ENCODE peak calls at places on chromosomes 6 and 20, in four cellular contexts. D is left ventricle myocardium inferior, R is lung, Y is right atrium auricular region. S is an unnamed sample. For H3K36me3 and H3K4me1, the result is how much of the 10 kb centered on the place peaks cover.

GRCh38 chr6:158938811-158939254 is 61.2 kb downstream of the RSPH3 start:
- DNase-seq in D (no peak), R (no peak), Y (no peak), S (peak)

GRCh38 chr6:119273799-119274595 is 75.6 kb downstream of the MAN1A1 start:
- DNase-seq in D (no peak), R (no peak), Y (no peak), S (no peak)

GRCh38 chr6:43211960-43212359 is 17.3 kb downstream of the DNPH1 start:
- DNase-seq in D (no peak), R (no peak), Y (no peak), S (no peak)

GRCh38 chr6:51892750-51893149 is 194.7 kb downstream of the PKHD1 start:
- DNase-seq in D (no peak), R (no peak), Y (no peak), S (no peak)

GRCh38 chr20:62581308-62581707 is 61.0 kb upstream of the SLCO4A1 start:
- DNase-seq in D (no peak), R (no peak), Y (no peak), S (no peak)

GRCh38 chr20:44357020-44357419 is 1.5 kb downstream of the HNF4A start:
- DNase-seq in D (no peak), R (no peak), Y (no peak), S (no peak)

GRCh38 chr6:87154641-87155271 is 609 bp upstream of the ZNF292 start:
- DNase-seq in D (no peak), R (no peak), Y (no peak), S (no peak)

GRCh38 chr6:79240509-79240908 is 6.0 kb upstream of the HMGN3 start:
- DNase-seq in D (no peak), R (no peak), Y (no peak), S (no peak)

GRCh38 chr20:44901972-44902371 is 7.9 kb upstream of the PABPC1L start:
- DNase-seq in D (no peak), R (no peak), Y (no peak), S (no peak)

GRCh38 chr6:29723666-29724588 is 693 bp downstream of the HLA-F start:
- DNase-seq in D (peak), R (peak), Y (no peak), S (peak)

GRCh38 chr6:87759491-87760010 is 57.5 kb upstream of the AKIRIN2 start:
- DNase-seq in D (no peak), R (no peak), Y (no peak), S (no peak)

GRCh38 chr6:45927421-45928234 is 88.0 kb downstream of the CLIC5 start:
- DNase-seq in D (no peak), R (no peak), Y (no peak), S (no peak)

GRCh38 chr20:31790401-31790800 is 28.8 kb upstream of the MYLK2 start:
- DNase-seq in D (no peak), R (no peak), Y (no peak), S (no peak)
- H3K36me3 ChIP-seq in D (under half), R (under half), Y (under half), S (under half)

DNA sequence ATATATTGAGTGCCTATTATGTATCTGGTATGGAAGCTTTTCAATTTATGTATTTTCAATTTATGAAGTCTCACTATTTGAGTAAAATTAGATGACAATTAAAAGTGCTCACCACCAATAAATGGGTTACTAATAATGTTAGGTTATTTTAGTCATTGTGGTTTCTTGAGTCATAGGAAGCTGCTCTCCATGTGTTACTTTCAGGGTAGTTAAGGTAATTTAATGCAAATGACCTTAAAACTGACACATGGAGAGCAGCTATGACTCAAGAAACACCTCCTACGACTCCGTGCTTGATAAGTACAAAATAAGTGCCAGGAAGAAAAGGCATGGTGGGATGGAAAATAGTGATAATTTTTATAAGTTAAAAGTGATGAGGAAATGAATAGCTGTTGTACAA is 16.5 kb upstream of the TINAG start:
- DNase-seq in D (no peak), R (no peak), Y (no peak), S (no peak)
- H3K4me3 ChIP-seq in D (no peak), R (no peak), Y (no peak), S (no peak)

DNA sequence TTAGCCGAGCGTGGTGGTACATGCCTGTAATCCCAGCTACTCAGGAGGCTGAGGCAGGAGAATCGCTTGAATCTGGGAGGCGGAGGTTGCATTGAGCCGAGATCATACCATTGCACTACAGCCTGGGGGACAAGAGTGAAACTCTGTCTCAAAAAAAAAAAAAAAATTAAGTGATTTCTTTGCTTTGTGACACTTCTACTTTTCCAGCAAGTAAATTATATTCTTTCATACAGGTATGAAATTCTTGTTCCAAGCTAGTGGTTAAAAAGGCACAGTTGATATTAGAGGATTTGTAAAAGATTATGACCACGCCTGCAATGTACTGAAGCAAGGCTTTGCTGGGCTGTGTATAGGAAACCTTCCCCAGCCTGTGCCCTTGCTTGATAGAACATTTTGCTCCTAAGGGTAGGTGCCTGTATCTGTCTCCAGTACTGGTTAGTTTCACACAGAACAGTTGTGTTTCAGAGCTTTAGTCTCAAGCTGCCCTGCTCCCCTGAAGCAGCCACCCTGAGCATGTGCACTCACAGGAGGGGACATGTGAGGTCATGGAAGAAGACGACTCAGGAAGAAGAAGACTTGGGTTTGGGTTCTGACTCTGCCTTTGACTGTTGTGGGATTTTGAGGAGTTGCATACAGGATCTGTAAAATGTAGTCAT is 10.2 kb downstream of the PTPN1 start:
- DNase-seq in D (no peak), R (no peak), Y (no peak), S (no peak)
- H3K4me1 ChIP-seq in D (half or more), R (under half), Y (half or more), S (under half)

GRCh38 chr6:107447663-107448216 is 11.6 kb downstream of the PDSS2 start:
- DNase-seq in D (no peak), R (no peak), Y (no peak), S (no peak)
- H3K36me3 ChIP-seq in D (under half), R (under half), Y (under half), S (under half)

DNA sequence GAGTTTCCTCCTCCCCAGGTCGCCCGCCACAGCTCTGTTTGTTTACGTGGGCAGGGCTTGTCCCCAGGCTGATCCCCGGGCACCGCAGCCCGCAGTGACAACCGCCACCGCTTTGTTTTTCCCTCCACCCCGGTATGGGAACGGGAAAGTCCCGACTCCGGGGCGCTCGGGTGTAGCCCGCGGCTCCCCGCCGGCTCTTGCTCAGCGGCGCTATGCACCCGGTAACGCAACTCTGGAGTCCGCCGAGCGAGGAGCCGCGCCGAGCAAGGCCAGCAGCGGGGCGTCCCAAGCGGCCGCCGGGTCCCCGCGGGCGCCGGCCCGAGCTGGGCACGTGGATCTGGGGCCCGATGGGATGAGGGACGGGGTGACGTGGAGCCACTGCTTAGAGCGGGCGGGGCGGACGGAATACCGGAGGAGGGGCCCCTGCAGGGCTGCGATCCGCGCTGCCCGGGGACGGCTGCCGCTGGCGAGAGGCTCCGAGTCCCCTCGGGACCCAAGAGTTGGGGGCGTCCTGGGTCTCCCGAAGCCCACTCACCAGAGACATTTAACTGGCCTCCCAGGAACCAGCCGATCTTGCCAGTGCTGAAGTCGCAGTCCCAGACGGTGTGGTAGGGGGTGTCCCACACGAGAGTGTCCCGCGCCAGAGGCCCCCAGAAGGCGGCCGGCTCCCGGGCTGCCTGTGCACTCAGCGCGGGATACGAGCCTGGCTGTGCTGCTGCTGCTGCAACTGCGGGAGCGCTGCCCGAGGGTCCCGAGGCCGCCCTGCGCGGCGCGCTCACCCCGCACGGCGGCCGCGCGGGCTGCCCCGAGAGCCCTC is 497 bp downstream of the ACSS1 start:
- DNase-seq in D (peak), R (peak), Y (no peak), S (peak)
- H3K4me3 ChIP-seq in D (peak), R (peak), Y (peak), S (peak)

DNA sequence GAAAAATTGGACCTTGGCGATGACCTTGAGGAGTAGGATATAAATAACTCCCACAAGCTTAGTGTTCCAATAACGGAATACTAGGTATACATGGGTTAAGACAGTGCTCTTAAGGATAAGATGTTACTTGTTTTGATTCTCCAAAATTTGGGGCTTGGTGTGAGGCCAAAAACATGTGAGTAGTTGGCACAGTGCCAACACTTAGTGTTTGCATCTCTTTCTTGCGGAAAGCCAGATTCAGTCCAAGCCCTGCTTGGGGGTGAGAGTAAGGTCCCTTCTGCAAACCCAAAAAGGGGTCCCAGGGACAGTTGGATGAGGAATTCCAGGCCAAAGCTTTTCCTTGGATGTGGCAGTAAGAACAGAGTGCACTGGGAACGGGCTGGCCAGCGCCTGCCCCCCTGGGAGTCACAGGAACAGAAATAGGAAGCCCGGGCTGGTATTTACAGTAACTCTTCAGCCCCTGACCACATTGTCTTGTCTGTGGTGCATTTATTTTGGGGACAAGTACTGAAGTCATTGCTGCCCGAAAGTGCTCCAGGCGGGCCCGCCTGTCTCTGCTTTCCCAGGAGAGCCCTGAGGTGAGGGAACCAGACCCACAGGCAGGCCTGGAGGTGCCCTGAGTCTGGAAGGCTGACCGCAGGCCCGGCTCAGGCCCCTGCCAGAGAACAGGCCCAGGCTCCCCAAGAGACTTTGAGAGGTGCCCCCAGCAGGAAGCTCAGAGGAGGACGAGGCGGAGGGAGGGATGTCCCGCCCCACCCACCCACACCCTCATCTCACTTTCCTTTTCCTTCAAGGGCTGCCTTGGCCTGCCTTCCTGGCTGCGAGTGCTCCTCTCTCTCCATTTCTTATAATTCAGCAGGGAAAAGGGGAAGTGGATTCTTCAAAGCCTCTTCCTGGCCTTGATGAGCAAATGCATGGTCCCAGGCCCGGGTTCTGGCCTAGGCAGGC is 218.4 kb downstream of the MAFB start:
- DNase-seq in D (peak), R (no peak), Y (no peak), S (no peak)
- H3K4me1 ChIP-seq in D (under half), R (under half), Y (under half), S (under half)

GRCh38 chr20:57543754-57544153 is 17.2 kb upstream of the PCK1 start:
- DNase-seq in D (no peak), R (no peak), Y (no peak), S (no peak)
- H3K36me3 ChIP-seq in D (under half), R (under half), Y (under half), S (under half)

GRCh38 chr6:166492092-166492491 is 94.4 kb downstream of the RAMACL start:
- DNase-seq in D (no peak), R (no peak), Y (no peak), S (no peak)
- H3K4me3 ChIP-seq in D (no peak), R (no peak), Y (no peak), S (no peak)

GRCh38 chr6:39225946-39226437 is 3.3 kb downstream of the KCNK5 start:
- DNase-seq in D (no peak), R (peak), Y (no peak), S (no peak)

GRCh38 chr6:39225543-39225942 is 3.7 kb downstream of the KCNK5 start:
- DNase-seq in D (no peak), R (no peak), Y (no peak), S (peak)

GRCh38 chr6:39228111-39228971 is 934 bp downstream of the KCNK5 start:
- DNase-seq in D (no peak), R (no peak), Y (no peak), S (no peak)

GRCh38 chr6:39227476-39227875 is 1.8 kb downstream of the KCNK5 start:
- DNase-seq in D (no peak), R (no peak), Y (no peak), S (no peak)

GRCh38 chr6:39226606-39227300 is 2.5 kb downstream of the KCNK5 start:
- DNase-seq in D (no peak), R (no peak), Y (no peak), S (no peak)
- H3K4me1 ChIP-seq in D (under half), R (under half), Y (under half), S (under half)